ENCODE peak calls at places on chromosomes 3 and 15, in four cellular contexts. F, D, Q and T are unnamed samples.
A peak's percentile ranks its signal among the peaks of the same experiment; 100 is the strongest.

GRCh38 chr15:76217029-76217866 is 94.0 kb downstream of the ETFA start:
- DNase-seq in Q (peak; percentile 35), D (no peak), F (no peak), T (no peak)

GRCh38 chr15:81321667-81322066 is 2.3 kb downstream of the STARD5 start:
- DNase-seq in F (no peak), D (no peak), Q (no peak), T (no peak)

GRCh38 chr15:58545307-58546065 is 113.7 kb downstream of the LIPC start:
- DNase-seq in D (no peak), F (peak; percentile 82), Q (no peak), T (no peak)

GRCh38 chr3:172249039-172249438 is 199.2 kb downstream of the GHSR start:
- DNase-seq in D (no peak), Q (peak; percentile 53), F (no peak), T (no peak)

GRCh38 chr3:187737401-187738088 is 7.7 kb downstream of the BCL6 start:
- DNase-seq in Q (peak; percentile 66), F (peak; percentile 63), D (peak; percentile 53), T (peak; percentile 50)

GRCh38 chr3:173800154-173800553 is 402.6 kb downstream of the NLGN1 start:
- DNase-seq in Q (no peak), F (no peak), D (no peak), T (no peak)

GRCh38 chr15:76253851-76254440 is 57.3 kb downstream of the ETFA start:
- DNase-seq in F (no peak), Q (no peak), D (no peak), T (no peak)

GRCh38 chr3:36959821-36960220 is 15.0 kb upstream of the TRANK1 start:
- DNase-seq in Q (no peak), D (no peak), F (no peak), T (no peak)

GRCh38 chr3:125110016-125110875 is 54.4 kb upstream of the HEG1 start:
- DNase-seq in Q (peak; percentile 95), F (peak; percentile 60), D (no peak), T (no peak)

DNA sequence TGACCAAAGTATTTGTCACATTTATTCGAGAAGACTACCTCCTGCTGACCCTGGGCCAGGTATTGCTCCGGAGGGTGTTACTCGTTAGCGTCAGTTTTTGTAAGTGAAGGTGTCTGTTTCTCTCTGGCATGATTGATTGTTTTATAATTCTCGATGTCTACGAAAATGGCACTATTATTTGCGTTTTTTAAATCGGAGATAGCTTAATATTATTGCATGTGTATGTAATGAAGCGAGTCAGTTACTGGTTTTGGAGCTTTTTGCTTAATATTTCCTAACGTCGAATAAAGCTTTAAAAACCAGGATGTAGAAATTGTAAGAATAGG is 439 bp downstream of the DZIP3 start:
- DNase-seq in Q (no peak), F (no peak), D (no peak), T (no peak)
- TF ChIP-seq CTCF in Q (peak; percentile 16), F (no peak), D (no peak), T (no peak)

GRCh38 chr3:40845447-40845846 is 320.7 kb downstream of the ZNF621 start:
- DNase-seq in Q (no peak), D (no peak), F (no peak), T (no peak)

GRCh38 chr3:40846466-40846865 is 321.7 kb downstream of the ZNF621 start:
- DNase-seq in Q (no peak), F (no peak), D (no peak), T (no peak)

GRCh38 chr3:40845916-40846315 is 321.2 kb downstream of the ZNF621 start:
- DNase-seq in F (no peak), Q (no peak), D (no peak), T (no peak)

GRCh38 chr3:40848411-40848810 is 323.7 kb downstream of the ZNF621 start:
- DNase-seq in D (no peak), F (no peak), Q (no peak), T (no peak)

DNA sequence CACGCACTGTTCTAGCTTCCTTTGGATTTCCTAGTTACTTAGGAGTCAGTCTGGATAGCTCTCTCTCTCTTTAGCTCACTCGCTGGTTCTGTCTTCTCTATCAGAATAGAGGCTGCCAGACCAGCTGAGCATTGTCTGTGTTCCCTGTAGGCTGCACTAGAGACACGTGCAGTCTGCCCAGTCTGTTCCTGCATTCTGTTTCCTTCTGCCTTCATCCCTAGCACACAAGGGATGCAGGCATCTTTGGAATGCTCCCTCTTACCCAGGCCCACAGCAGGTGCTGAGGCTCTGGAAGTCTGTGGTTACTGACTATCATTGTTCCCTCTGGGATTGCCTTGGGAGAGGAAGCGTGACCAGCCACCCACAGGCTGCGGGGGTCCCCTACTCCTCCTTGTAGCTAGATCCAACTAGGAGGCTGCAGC is 322.8 kb downstream of the ZNF621 start:
- DNase-seq in D (no peak), F (no peak), Q (peak; percentile 42), T (no peak)
- TF ChIP-seq CTCF in D (no peak), F (no peak), Q (peak; percentile 7), T (no peak)

GRCh38 chr3:46717447-46718231 is at the start of gene PRSS50:
- DNase-seq in F (peak; percentile 59), D (no peak), Q (no peak), T (peak; percentile 55)
- TF ChIP-seq CTCF in F (peak; percentile 77), D (no peak), Q (peak; percentile 7), T (peak; percentile 23)

DNA sequence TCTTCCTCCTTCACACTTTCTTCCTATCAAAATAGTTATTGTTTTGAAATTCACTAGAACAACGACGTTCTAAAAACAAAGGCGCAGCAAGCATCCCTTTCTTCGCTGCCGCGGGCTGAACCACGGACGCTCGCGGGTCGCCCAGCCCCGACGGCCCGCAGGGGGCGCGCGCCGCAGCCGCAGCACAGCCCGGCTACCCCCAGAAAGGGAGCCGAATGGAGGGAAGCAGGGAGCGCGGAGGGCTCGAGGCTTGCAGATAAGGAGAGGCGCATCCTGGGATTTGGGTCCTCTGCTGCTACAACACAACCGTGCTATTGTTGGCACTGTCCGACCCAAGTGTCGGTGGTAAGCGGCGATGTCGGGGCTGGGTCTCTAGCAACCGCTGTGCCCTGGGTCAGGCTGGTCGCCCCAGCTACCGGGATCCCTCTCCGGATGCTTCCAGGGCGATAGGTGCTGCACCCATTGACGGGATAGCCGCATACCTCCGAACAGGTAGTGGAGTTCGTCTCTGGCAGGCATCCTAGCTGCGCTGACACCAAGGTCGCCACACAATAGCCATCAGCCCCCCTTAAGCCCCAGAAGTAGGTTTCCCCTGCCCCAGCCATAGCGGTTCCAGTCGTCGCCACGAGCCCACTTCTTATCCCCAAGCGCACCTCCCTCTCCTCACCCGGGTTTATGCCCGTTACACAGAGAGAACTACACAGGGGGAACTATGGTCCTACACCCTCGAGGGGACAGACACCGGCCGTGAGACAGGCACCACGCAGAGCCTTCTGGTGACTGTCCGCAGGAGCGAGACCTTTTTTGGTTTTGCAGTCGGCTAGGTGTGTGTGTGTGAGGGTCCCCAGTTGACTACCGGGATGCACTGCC is 6.0 kb downstream of the ONECUT1 start:
- DNase-seq in D (peak; percentile 39), F (peak; percentile 45), Q (no peak), T (peak; percentile 60)
- TF ChIP-seq CTCF in D (no peak), F (peak; percentile 77), Q (no peak), T (peak; percentile 38)

GRCh38 chr3:153426344-153426743 is 264.3 kb downstream of the RAP2B start:
- DNase-seq in Q (no peak), F (no peak), D (no peak), T (no peak)
- TF ChIP-seq CTCF in Q (no peak), F (no peak), D (no peak), T (no peak)

GRCh38 chr3:51718547-51719412 is 11.9 kb downstream of the GRM2 start:
- DNase-seq in D (no peak), Q (peak; percentile 30), F (peak; percentile 90), T (peak; percentile 83)

GRCh38 chr3:51721062-51721745 is 14.3 kb downstream of the GRM2 start:
- DNase-seq in Q (no peak), F (no peak), D (no peak), T (no peak)

GRCh38 chr3:51720292-51721061 is 13.6 kb downstream of the GRM2 start:
- DNase-seq in F (no peak), D (no peak), Q (no peak), T (peak; percentile 6)

GRCh38 chr3:51719413-51720025 is 12.7 kb downstream of the GRM2 start:
- DNase-seq in D (no peak), Q (no peak), F (no peak), T (peak; percentile 24)

GRCh38 chr3:51722362-51722761 is 15.5 kb downstream of the GRM2 start:
- DNase-seq in Q (no peak), F (peak; percentile 67), D (no peak), T (no peak)
- TF ChIP-seq CTCF in Q (no peak), F (peak; percentile 30), D (no peak), T (no peak)

GRCh38 chr3:13285007-13285567 is 135.0 kb downstream of the NUP210 start:
- DNase-seq in Q (no peak), F (no peak), D (no peak), T (no peak)

GRCh38 chr3:13282528-13282985 is 137.6 kb downstream of the NUP210 start:
- DNase-seq in D (peak; percentile 36), F (no peak), Q (no peak), T (peak; percentile 61)

GRCh38 chr3:13283877-13284264 is 136.3 kb downstream of the NUP210 start:
- DNase-seq in D (no peak), F (no peak), Q (no peak), T (no peak)

GRCh38 chr3:13281657-13282527 is 138.2 kb downstream of the NUP210 start:
- DNase-seq in F (no peak), Q (no peak), D (no peak), T (no peak)

DNA sequence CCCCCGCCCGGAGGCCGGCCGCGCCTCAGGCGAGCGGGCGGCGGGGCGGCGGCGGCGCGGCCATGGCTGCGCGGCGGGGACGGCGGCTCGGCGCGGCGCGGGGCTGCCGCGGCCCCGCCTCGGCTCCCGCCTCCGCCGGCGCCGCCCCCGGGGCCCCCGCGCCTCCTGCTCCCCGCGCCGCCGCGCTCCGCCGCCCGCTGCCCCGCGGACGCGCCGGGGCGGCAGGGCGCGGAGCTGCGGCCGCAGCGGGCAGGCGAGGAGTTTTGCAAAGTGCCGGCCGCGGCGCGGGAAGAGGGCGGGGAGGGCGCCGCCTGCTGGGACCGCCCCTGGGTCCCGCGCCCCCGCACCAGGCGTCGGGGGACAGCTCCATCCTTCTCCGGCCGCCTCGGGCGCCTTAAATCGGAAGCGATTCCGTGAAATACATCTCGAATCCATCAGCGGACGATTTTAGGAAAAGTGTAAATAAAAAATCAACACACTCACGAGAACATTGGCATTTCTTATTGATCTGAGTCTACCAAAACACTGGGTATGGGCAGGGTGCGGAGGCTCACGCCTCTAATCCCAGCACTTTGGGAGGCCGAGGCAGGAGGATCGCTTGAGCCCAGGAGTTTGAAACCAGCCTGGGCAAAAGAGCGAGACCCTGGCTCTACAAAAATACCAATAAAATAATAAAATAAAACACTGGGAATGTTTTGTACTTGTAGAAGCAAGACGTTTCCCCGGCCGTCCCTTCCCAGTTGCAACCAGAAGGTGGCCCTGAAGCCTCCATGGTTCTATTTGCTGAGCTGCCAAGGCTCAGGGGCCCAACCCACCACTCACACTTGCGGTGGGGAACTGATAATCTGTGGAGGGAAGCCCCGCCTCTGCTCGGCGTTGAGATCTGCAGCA is 136.9 kb downstream of the NUP210 start:
- DNase-seq in D (peak; percentile 33), F (peak; percentile 28), Q (no peak), T (peak; percentile 70)
- TF ChIP-seq CTCF in D (no peak), F (no peak), Q (no peak), T (no peak)

GRCh38 chr15:30033211-30033610 is 49.5 kb upstream of the GOLGA8J start:
- DNase-seq in F (no peak), Q (no peak), D (no peak), T (no peak)

GRCh38 chr15:30033763-30034162 is 49.0 kb upstream of the GOLGA8J start:
- DNase-seq in F (no peak), D (no peak), Q (no peak), T (no peak)

GRCh38 chr15:30036304-30036703 is 46.5 kb upstream of the GOLGA8J start:
- DNase-seq in D (no peak), Q (no peak), F (no peak), T (no peak)

GRCh38 chr15:30030350-30030749 is 52.4 kb upstream of the GOLGA8J start:
- DNase-seq in F (no peak), Q (no peak), D (no peak), T (no peak)
- TF ChIP-seq CTCF in F (no peak), Q (no peak), D (no peak), T (no peak)